ENCODE peak calls at places on chromosomes 16 and 17, in four cellular contexts. N, C, H and G are unnamed samples.

GRCh38 chr17:70739046-70739445 is 569.7 kb downstream of the KCNJ2 start:
- DNase-seq in N (no peak), H (no peak), C (no peak), G (no peak)

GRCh38 chr17:3738562-3739295 is 15.0 kb downstream of the HASPIN start:
- DNase-seq in H (peak), N (peak), C (peak), G (no peak)

GRCh38 chr16:64362193-64362592 is 759.7 kb downstream of the CDH11 start:
- DNase-seq in C (no peak), H (no peak), N (no peak), G (peak)

GRCh38 chr17:40065041-40065770 is 2.4 kb downstream of the THRA start:
- DNase-seq in H (no peak), N (peak), C (no peak), G (peak)

GRCh38 chr17:49694847-49695697 is 12.7 kb downstream of the SLC35B1 start:
- DNase-seq in C (peak), N (peak), H (peak), G (peak)

GRCh38 chr16:75025766-75026165 is 26.9 kb downstream of the ZNRF1 start:
- DNase-seq in N (peak), C (no peak), H (no peak), G (no peak)

GRCh38 chr17:60393840-60394529 is 2.1 kb upstream of the USP32 start:
- DNase-seq in N (no peak), H (peak), C (no peak), G (no peak)

GRCh38 chr16:67006930-67007658 is 18.7 kb downstream of the CES4A start:
- DNase-seq in H (no peak), N (no peak), C (no peak), G (no peak)

GRCh38 chr17:50667259-50668024 is 32.8 kb downstream of the ABCC3 start:
- DNase-seq in C (no peak), N (no peak), H (no peak), G (no peak)

GRCh38 chr16:81848306-81848853 is 69.3 kb downstream of the PLCG2 start:
- DNase-seq in C (no peak), N (no peak), H (no peak), G (no peak)

GRCh38 chr17:29740017-29740416 is 117.3 kb upstream of the CORO6 start:
- DNase-seq in H (no peak), C (no peak), N (peak), G (peak)

GRCh38 chr17:40515491-40516041 is 14.1 kb upstream of the TNS4 start:
- DNase-seq in H (no peak), C (no peak), N (no peak), G (no peak)

GRCh38 chr17:17874478-17874877 is 37.7 kb upstream of the SREBF1 start:
- DNase-seq in H (no peak), C (no peak), N (no peak), G (no peak)

GRCh38 chr16:181668-182021 is 1.4 kb downstream of the HBQ1 start:
- DNase-seq in C (no peak), H (no peak), N (peak), G (no peak)

GRCh38 chr17:74118504-74118903 is 85.0 kb upstream of the RPL38 start:
- DNase-seq in H (no peak), N (no peak), C (no peak), G (no peak)

GRCh38 chr17:49325980-49326379 is 36.1 kb downstream of the ZNF652 start:
- DNase-seq in H (no peak), N (no peak), C (no peak), G (no peak)

GRCh38 chr17:65750678-65751077 is 189.2 kb upstream of the AXIN2 start:
- DNase-seq in H (peak), N (peak), C (peak), G (peak)

GRCh38 chr16:66370786-66371684 is 4.5 kb downstream of the CDH5 start:
- DNase-seq in C (no peak), H (no peak), N (no peak), G (no peak)

GRCh38 chr16:74660383-74660782 is 6.3 kb downstream of the RFWD3 start:
- DNase-seq in H (no peak), N (no peak), C (no peak), G (no peak)

GRCh38 chr17:65978881-65979280 is 213.1 kb downstream of the CEP112 start:
- DNase-seq in H (no peak), N (no peak), C (no peak), G (no peak)

GRCh38 chr16:23509763-23510153 is 536 bp downstream of the GGA2 start:
- DNase-seq in C (no peak), N (peak), H (peak), G (peak)

GRCh38 chr17:4327638-4328037 is 38.8 kb downstream of the UBE2G1 start:
- DNase-seq in H (no peak), C (no peak), N (peak), G (no peak)

GRCh38 chr16:866252-866651 is 65.7 kb upstream of the GNG13 start:
- DNase-seq in N (no peak), H (no peak), C (no peak), G (no peak)